ENCODE peak calls at places on chromosomes 16 and 17, in four cellular contexts. L is HTR-8/SVneo, X is brain microvascular endothelial cell, C is HCT116. N is an unnamed sample.

GRCh38 chr17:48236681-48237134 is 129.1 kb downstream of the SNX11 start:
- DNase-seq in L (peak; percentile 27), X (peak; percentile 94), C (peak; percentile 91), N (no peak)

GRCh38 chr17:75074532-75074931 is 13.2 kb upstream of the SLC16A5 start:
- DNase-seq in L (no peak), X (no peak), C (no peak), N (no peak)

GRCh38 chr16:1293921-1294656 is 15.3 kb upstream of the UBE2I start:
- DNase-seq in L (no peak), X (no peak), C (no peak), N (no peak)

GRCh38 chr17:7855643-7856080 is 796 bp downstream of the TMEM88 start:
- DNase-seq in L (no peak), X (no peak), C (no peak), N (no peak)

GRCh38 chr16:77212736-77213541 is 13.7 kb downstream of the SYCE1L start:
- DNase-seq in L (no peak), X (no peak), C (no peak), N (no peak)

GRCh38 chr16:69109486-69110270 is 4.2 kb downstream of the HAS3 start:
- DNase-seq in L (no peak), X (no peak), C (no peak), N (no peak)

GRCh38 chr17:13337864-13338371 is 263.8 kb downstream of the HS3ST3A1 start:
- DNase-seq in L (peak; percentile 34), X (peak; percentile 66), C (peak; percentile 54), N (no peak)

GRCh38 chr16:25176136-25176535 is 40.6 kb upstream of the AQP8 start:
- DNase-seq in L (no peak), X (no peak), C (no peak), N (no peak)

GRCh38 chr17:82003411-82004381 is 19.0 kb downstream of the CENPX start:
- DNase-seq in L (peak; percentile 92), X (peak; percentile 93), C (peak; percentile 84), N (peak; percentile 75)

GRCh38 chr17:82690786-82691489 is 7.6 kb downstream of the RAB40B start:
- DNase-seq in L (no peak), X (no peak), C (no peak), N (no peak)

GRCh38 chr17:2962729-2963128 is 100.7 kb downstream of the OR1D5 start:
- DNase-seq in L (no peak), X (no peak), C (no peak), N (no peak)

GRCh38 chr17:29726721-29727252 is 104.1 kb upstream of the CORO6 start:
- DNase-seq in L (peak; percentile 31), X (peak; percentile 60), C (no peak), N (no peak)

GRCh38 chr16:26454102-26454501 is 612.6 kb upstream of the C16orf82 start:
- DNase-seq in L (no peak), X (no peak), C (no peak), N (no peak)

GRCh38 chr16:19864566-19864965 is 20.1 kb downstream of the GPRC5B start:
- DNase-seq in L (no peak), X (no peak), C (no peak), N (no peak)

GRCh38 chr16:71259086-71259485 is 28.6 kb upstream of the HYDIN start:
- DNase-seq in L (no peak), X (no peak), C (no peak), N (no peak)

GRCh38 chr17:42272576-42272975 is 3.6 kb downstream of the STAT5B start:
- DNase-seq in L (no peak), X (no peak), C (no peak), N (no peak)

GRCh38 chr17:17851101-17851500 is 14.3 kb upstream of the SREBF1 start:
- DNase-seq in L (no peak), X (no peak), C (no peak), N (no peak)

GRCh38 chr16:78844682-78845081 is 745.2 kb downstream of the WWOX start:
- DNase-seq in L (no peak), X (no peak), C (no peak), N (no peak)

GRCh38 chr17:83124871-83125514 is 45.6 kb downstream of the METRNL start:
- DNase-seq in L (no peak), X (no peak), C (no peak), N (peak; percentile 7)

GRCh38 chr17:68198931-68199836 is 48.7 kb upstream of the AMZ2 start:
- DNase-seq in L (no peak), X (no peak), C (no peak), N (no peak)

GRCh38 chr17:44981221-44981968 is 13.3 kb upstream of the C1QL1 start:
- DNase-seq in L (peak; percentile 84), X (peak; percentile 51), C (no peak), N (no peak)

GRCh38 chr17:76582660-76583059 is 3.0 kb downstream of the ST6GALNAC2 start:
- DNase-seq in L (no peak), X (no peak), C (no peak), N (no peak)

GRCh38 chr17:30421592-30421991 is 42.9 kb downstream of the CPD start:
- DNase-seq in L (no peak), X (no peak), C (no peak), N (no peak)

GRCh38 chr16:58000706-58001676 is at the start of gene USB1:
- DNase-seq in L (peak; percentile 97), X (peak; percentile 75), C (peak; percentile 77), N (peak; percentile 90)

N was measured in ascending aorta.